ENCODE peak calls at places on chromosomes 7 and 10, in four cellular contexts. G, Q, V and X are unnamed samples.

GRCh38 chr7:25246306-25246705 is 18.0 kb upstream of the NPVF start:
- DNase-seq in G (no peak), Q (no peak), V (no peak), X (no peak)

GRCh38 chr10:35447693-35448407 is 111.5 kb downstream of the CCNY start:
- DNase-seq in Q (peak; percentile 75), G (peak; percentile 58), V (peak; percentile 36), X (peak; percentile 61)

GRCh38 chr10:12212454-12212853 is 16.5 kb downstream of the CDC123 start:
- DNase-seq in Q (no peak), V (no peak), G (no peak), X (no peak)

GRCh38 chr7:83976302-83976701 is 218.3 kb downstream of the SEMA3A start:
- DNase-seq in Q (peak; percentile 70), V (peak; percentile 48), G (no peak), X (no peak)

GRCh38 chr10:132698761-132699391 is 87.1 kb downstream of the NKX6-2 start:
- DNase-seq in V (no peak), G (no peak), Q (no peak), X (peak; percentile 22)

GRCh38 chr10:116112232-116113231 is 160.5 kb downstream of the GFRA1 start:
- DNase-seq in Q (no peak), G (no peak), V (no peak), X (peak; percentile 24)

GRCh38 chr10:121032460-121032859 is 181.3 kb downstream of the WDR11 start:
- DNase-seq in G (no peak), Q (no peak), V (no peak), X (no peak)

GRCh38 chr7:100641860-100642533 is 645 bp upstream of the TFR2 start:
- DNase-seq in G (no peak), V (no peak), Q (no peak), X (no peak)

GRCh38 chr7:50751136-50751535 is 31.6 kb downstream of the GRB10 start:
- DNase-seq in G (no peak), V (no peak), Q (no peak), X (no peak)

GRCh38 chr7:12210179-12211053 is 678 bp upstream of the TMEM106B start:
- DNase-seq in G (peak; percentile 66), Q (no peak), V (no peak), X (no peak)

GRCh38 chr7:116356333-116356965 is 143.1 kb upstream of the CAV2 start:
- DNase-seq in G (no peak), V (peak; percentile 33), Q (no peak), X (no peak)

GRCh38 chr7:88586877-88587276 is 172.6 kb upstream of the ZNF804B start:
- DNase-seq in Q (no peak), V (no peak), G (no peak), X (no peak)

GRCh38 chr7:86914468-86915054 is 144.9 kb downstream of the ELAPOR2 start:
- DNase-seq in G (no peak), V (peak; percentile 25), Q (peak; percentile 60), X (no peak)

GRCh38 chr10:73117976-73118743 is 7.9 kb downstream of the NUDT13 start:
- DNase-seq in V (peak; percentile 67), Q (peak; percentile 60), G (no peak), X (no peak)

GRCh38 chr10:12726971-12727831 is 274.3 kb downstream of the CCDC3 start:
- DNase-seq in G (no peak), V (peak; percentile 30), Q (no peak), X (no peak)

GRCh38 chr7:82593780-82594179 is 150.2 kb upstream of the CACNA2D1 start:
- DNase-seq in G (no peak), V (peak; percentile 11), Q (no peak), X (no peak)

GRCh38 chr7:137020351-137020750 is 151.9 kb downstream of the CHRM2 start:
- DNase-seq in G (no peak), Q (no peak), V (no peak), X (no peak)

DNA sequence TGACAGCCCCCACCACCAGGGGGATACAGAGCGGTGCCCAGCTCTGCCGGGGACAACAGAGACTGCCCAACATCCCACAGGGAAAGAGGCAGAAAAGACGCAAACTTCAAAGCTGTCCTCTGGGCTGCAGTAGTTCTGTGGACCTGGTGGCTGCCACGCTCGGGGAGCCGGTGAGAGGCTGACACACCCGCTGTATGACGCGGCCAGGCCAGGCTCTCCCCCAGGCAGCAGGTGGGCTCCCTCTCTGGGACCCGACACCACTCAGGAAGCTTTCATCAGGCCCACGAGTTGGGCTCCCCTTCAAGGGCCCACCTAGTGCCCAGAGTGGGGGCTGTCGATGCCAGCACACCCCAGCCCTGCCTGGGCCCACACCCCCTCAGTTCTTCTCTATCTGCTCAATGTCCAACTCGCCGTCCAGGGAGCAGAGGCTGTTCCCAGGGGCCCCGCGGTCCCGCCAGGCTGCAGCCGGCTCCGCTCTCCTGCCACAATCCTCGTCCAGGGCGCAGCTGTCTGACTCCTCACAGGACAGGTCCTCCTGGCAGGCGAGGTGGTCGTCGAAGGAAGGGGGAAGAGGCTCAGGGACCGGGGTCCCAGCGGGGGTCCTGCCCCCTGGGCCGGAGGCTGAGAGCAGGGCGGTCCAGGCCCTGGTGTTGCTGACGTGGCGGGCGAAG is 121.2 kb downstream of the FAM53B start:
- DNase-seq in Q (no peak), G (no peak), V (no peak), X (no peak)
- H3K9ac ChIP-seq in Q (no peak overlapping the region), G (no peak overlapping the region), V (no peak overlapping the region), X (no peak overlapping the region)

DNA sequence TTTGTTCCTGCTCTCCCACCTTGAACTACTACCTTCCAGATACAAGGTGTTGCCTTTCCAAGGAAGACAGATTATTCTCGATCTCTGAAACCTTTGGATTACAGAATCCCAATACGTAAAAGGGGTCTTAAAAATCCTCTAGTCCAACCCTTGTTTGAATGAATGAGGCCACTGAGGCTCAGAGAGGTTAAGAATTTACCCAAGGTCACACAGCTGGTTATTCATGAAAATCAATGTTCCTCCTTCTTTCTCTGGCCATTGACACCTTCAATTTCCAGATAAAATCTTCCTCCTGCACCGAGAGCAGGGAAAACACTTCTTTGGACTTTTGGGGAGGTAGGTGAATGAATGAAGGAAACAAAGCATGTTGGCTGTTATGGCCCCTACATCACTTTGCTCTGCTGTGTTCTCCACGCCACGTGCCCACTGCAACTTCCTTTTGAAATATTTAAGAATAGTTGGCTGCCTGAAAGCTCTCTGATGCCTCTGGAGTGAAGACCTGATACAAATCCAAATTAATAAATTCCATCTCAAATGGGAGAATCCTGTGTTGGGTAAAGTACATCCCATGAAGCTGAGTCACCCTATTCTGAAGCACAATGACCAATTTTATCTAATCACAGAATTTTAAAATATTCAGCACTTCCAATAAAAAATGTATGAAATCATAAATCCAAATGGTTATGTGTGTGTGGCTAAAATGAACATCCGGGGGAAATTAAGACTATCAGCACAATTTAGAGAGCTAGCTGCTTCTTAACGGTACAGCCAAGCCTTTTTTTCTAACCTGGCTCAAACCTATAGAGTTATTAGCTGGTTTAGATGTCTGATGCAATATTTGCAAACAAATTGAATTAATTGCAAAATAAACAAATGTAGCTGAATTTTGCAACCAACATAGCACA is 7.3 kb downstream of the SVIL start:
- DNase-seq in Q (no peak), V (peak; percentile 57), G (no peak), X (no peak)
- H3K9ac ChIP-seq in Q (no peak overlapping the region), V (peak overlapping the region; percentile 68), G (no peak overlapping the region), X (no peak overlapping the region)

DNA sequence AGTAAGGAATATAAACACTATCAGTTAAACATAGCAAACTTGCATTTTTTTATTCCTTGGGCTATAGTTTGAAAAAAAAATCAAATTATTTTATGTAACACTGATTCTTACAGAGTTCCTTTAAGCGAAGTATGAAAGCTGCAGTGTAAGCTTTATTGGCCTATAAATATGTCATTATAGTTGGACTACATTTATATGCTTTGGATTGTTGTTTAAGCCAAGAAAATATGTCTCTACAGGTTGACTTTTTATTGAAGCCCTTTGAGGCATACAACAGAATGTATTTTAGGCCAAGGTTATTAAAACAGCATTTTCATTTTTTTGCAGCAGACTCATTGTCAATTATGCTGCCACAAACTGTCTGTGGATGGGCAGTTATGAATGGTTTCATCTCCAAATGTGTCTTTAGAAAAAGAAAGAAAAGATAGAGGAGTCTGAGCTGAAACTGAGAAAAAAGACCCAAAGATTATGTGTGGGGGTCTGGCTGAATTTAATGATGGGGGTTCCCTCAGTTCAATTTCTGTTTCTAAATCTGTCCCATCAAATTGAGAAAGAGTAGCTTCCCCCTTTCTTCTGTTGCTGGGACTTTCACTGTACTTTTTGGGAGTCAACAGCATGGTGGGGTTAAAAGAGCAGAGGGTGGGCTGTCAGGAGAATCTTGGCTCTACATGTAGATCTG is 43.1 kb downstream of the ARID5B start:
- DNase-seq in Q (no peak), G (no peak), V (no peak), X (no peak)
- H3K9ac ChIP-seq in Q (no peak overlapping the region), G (peak overlapping the region; percentile 55), V (peak overlapping the region; percentile 88), X (no peak overlapping the region)

DNA sequence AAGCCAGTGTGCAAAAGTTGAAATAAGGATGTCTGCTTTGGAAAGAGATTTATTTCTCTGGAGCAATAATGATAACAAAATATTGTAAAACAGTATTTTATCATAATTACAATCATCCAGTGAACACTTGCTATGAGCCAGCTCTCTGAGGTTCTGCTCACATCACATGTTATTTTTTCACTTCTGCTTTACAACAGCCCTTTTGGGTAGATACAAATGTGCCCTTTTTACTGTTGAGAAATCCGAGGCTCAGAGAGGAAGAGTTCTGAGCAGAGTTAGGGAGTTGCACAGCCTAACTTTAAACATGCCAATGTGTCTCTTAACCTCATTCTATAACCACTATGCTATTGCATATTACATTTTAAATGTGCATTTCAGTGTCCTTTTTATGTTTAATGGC is 232.6 kb upstream of the CDC14C start:
- DNase-seq in G (no peak), V (no peak), Q (peak; percentile 2), X (no peak)
- H3K9ac ChIP-seq in G (no peak overlapping the region), V (no peak overlapping the region), Q (no peak overlapping the region), X (no peak overlapping the region)

DNA sequence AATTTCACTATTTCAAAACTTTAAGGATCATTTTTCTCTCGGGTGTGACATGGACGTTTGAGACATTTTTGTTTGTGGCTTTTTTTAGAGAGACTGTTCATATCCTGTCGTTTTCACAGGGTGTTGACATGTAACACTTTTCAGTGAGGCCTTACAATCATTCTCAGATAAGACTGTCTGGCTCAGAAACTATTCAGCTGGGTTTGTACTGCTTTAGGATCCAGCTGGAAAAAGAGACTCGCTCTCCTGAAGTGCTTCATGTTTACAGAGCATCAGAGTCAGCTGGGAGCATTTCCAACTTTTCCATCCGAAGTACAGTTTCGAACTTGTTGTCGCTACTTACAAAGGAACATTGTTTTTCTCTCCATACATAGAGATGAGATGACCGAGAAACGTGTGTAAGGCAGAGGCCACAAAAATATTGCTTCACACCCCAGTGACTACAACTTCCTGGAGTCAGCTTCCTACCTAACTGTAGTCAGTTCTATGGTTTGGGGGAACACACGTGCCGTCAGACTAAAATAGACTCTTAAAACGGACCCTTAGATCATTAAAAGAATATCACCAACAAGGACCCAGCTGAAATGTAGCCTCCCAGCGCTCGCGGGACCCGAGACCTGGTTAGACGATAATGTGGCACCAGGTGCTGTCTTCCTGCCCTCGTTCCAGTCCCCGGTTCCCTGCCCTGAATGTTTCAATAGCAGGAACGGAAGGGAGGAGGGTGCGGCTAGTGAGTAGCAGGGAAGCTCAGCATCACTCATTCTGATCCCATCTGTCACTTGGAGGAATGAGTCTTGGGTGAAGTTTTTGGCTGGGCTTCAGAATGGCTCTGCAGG is 78.0 kb downstream of the MKI67 start:
- DNase-seq in Q (peak; percentile 90), G (peak; percentile 39), V (peak; percentile 50), X (no peak)
- H3K9ac ChIP-seq in Q (no peak overlapping the region), G (peak overlapping the region; percentile 81), V (peak overlapping the region; percentile 54), X (no peak overlapping the region)

GRCh38 chr10:93288679-93289634 is 193.2 kb downstream of the MYOF start:
- DNase-seq in G (peak; percentile 77), Q (peak; percentile 99), V (peak; percentile 82), X (peak; percentile 92)

GRCh38 chr10:93290661-93291354 is 191.3 kb downstream of the MYOF start:
- DNase-seq in Q (peak; percentile 30), G (no peak), V (no peak), X (no peak)

DNA sequence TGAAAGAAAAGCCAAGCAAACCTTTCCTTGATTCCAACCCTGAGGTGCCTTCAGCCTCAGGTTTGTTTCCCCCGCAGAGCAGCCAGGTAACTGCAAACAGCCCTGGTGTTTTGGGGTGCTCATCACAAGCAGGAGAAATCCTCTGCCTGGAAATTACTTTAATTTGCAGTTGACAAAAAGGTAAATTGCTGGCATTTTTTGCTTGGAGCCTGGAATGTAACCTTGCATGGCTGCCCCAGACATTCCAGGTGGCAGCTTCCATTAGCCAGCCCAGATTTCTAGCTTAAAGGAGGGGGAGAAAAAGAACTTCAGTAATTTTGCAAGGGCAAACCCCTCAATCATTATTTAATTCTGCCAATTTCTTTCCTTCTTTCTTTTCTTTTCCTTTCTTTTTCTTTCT is 194.4 kb downstream of the MYOF start:
- DNase-seq in G (no peak), Q (peak; percentile 60), V (no peak), X (peak; percentile 52)
- H3K9ac ChIP-seq in G (no peak overlapping the region), Q (peak overlapping the region; percentile 57), V (no peak overlapping the region), X (no peak overlapping the region)